ENCODE peak calls at places on chromosomes 12 and 14, in ten cellular contexts. L is suprapubic skin, M is thoracic aorta, U is GM23338, I is sigmoid colon, D is Panc1, C is brain microvascular endothelial cell, H is thyroid gland, Z is Karpas-422, Q is body of pancreas. W is an unnamed sample.

GRCh38 chr14:93269341-93270068 is 62.4 kb downstream of the UBR7 start:
- DNase-seq in Q (no peak), C (peak; percentile 81), U (peak; percentile 3), L (no peak), M (no peak), D (peak; percentile 45), Z (no peak), H (no peak), I (no peak), W (no peak)

GRCh38 chr14:36941783-36942521 is 230.5 kb downstream of the SLC25A21 start:
- DNase-seq in I (peak; percentile 71), H (peak; percentile 75), Q (peak; percentile 79), D (peak; percentile 64), C (peak; percentile 74), L (peak; percentile 78), M (no peak), Z (peak; percentile 96), U (peak; percentile 71), W (no peak)

GRCh38 chr12:40499856-40500255 is 192.4 kb upstream of the CNTN1 start:
- DNase-seq in H (no peak), U (no peak), I (no peak), M (no peak), Q (no peak), D (no peak), L (no peak), C (no peak), Z (no peak), W (no peak)

GRCh38 chr12:89731064-89731463 is 22.4 kb upstream of the ATP2B1 start:
- DNase-seq in C (peak; percentile 30), M (no peak), I (no peak), L (no peak), Q (no peak), Z (no peak), H (no peak), D (no peak), U (no peak), W (no peak)

GRCh38 chr14:49549881-49550280 is 36.3 kb downstream of the RPS29 start:
- DNase-seq in H (no peak), I (no peak), D (no peak), U (peak; percentile 85), Z (no peak), M (no peak), C (peak; percentile 26), Q (no peak), L (no peak), W (no peak)

GRCh38 chr14:69842671-69843407 is 36.4 kb upstream of the SMOC1 start:
- DNase-seq in U (no peak), D (no peak), M (no peak), Z (no peak), Q (no peak), H (no peak), I (no peak), L (no peak), C (no peak), W (no peak)

GRCh38 chr12:123808167-123808566 is 46.1 kb downstream of the DNAH10 start:
- DNase-seq in Q (no peak), H (no peak), U (peak; percentile 51), C (peak; percentile 25), D (no peak), I (no peak), L (no peak), M (no peak), Z (peak; percentile 43), W (no peak)

GRCh38 chr14:91344107-91344506 is 73.5 kb downstream of the CCDC88C start:
- DNase-seq in Z (peak; percentile 54), L (no peak), C (no peak), H (no peak), I (no peak), Q (no peak), M (no peak), D (no peak), U (no peak), W (no peak)

GRCh38 chr12:56084958-56085543 is 5.1 kb downstream of the ERBB3 start:
- DNase-seq in M (no peak), D (no peak), U (peak; percentile 81), Q (peak; percentile 48), C (no peak), H (no peak), L (no peak), Z (peak; percentile 65), I (no peak), W (no peak)

GRCh38 chr14:104897286-104898194 is 27.1 kb upstream of the PLD4 start:
- DNase-seq in C (no peak), I (peak; percentile 62), Z (no peak), Q (peak; percentile 18), M (no peak), H (no peak), U (no peak), L (peak; percentile 72), D (no peak), W (no peak)

GRCh38 chr14:99259327-99259726 is 12.7 kb downstream of the BCL11B start:
- DNase-seq in H (no peak), I (no peak), Q (no peak), C (no peak), D (no peak), U (no peak), Z (no peak), L (no peak), M (no peak), W (no peak)

GRCh38 chr12:31117203-31118011 is 43.7 kb downstream of the DDX11 start:
- DNase-seq in H (peak; percentile 43), Q (peak; percentile 65), L (no peak), Z (peak; percentile 65), M (no peak), I (no peak), C (no peak), D (peak; percentile 20), U (peak; percentile 69), W (no peak)

GRCh38 chr12:57456145-57456700 is 1.1 kb downstream of the INHBE start:
- DNase-seq in Q (no peak), H (no peak), U (peak; percentile 93), C (no peak), M (no peak), D (no peak), Z (peak; percentile 92), L (no peak), I (no peak), W (no peak)

GRCh38 chr14:89746654-89747053 is 207.9 kb downstream of the EFCAB11 start:
- DNase-seq in D (no peak), Z (no peak), I (no peak), H (no peak), M (no peak), L (no peak), U (peak; percentile 49), Q (no peak), C (no peak), W (no peak)

GRCh38 chr14:69289811-69290520 is 30.0 kb downstream of the GALNT16 start:
- DNase-seq in I (no peak), D (no peak), Z (no peak), L (peak; percentile 80), U (no peak), C (no peak), H (no peak), Q (no peak), M (no peak), W (no peak)

GRCh38 chr12:14384783-14385638 is 19.5 kb downstream of the ATF7IP start:
- DNase-seq in Z (peak; percentile 96), H (peak; percentile 53), L (no peak), I (peak; percentile 61), Q (peak; percentile 72), D (peak; percentile 84), C (peak; percentile 93), M (no peak), U (peak; percentile 82), W (no peak)

GRCh38 chr12:122421263-122421814 is 1.1 kb downstream of the CLIP1 start:
- DNase-seq in I (peak; percentile 85), Q (peak; percentile 58), H (peak; percentile 78), U (no peak), M (no peak), Z (peak; percentile 64), L (no peak), C (peak; percentile 26), D (no peak), W (no peak)

GRCh38 chr12:94039914-94040313 is 108.5 kb upstream of the PLXNC1 start:
- DNase-seq in U (no peak), H (no peak), C (no peak), Q (no peak), D (no peak), L (no peak), I (no peak), M (no peak), Z (no peak), W (no peak)

GRCh38 chr12:116194935-116195431 is 82.5 kb downstream of the MED13L start:
- DNase-seq in D (no peak), H (no peak), U (no peak), Q (no peak), C (no peak), Z (no peak), M (no peak), L (no peak), I (no peak), W (no peak)

GRCh38 chr14:102370305-102370809 is 7.6 kb downstream of the TECPR2 start:
- DNase-seq in U (no peak), L (no peak), M (no peak), Q (no peak), Z (peak; percentile 52), C (no peak), H (no peak), D (no peak), I (no peak), W (no peak)
- H3K27ac ChIP-seq in U (peak overlapping the region; percentile 26), L (no peak overlapping the region), M (no peak overlapping the region), Q (no peak overlapping the region), Z (no peak overlapping the region), C (no peak overlapping the region), H (no peak overlapping the region), D (no peak overlapping the region), I (no peak overlapping the region), W (no peak overlapping the region)

GRCh38 chr14:21102472-21103164 is 1.8 kb downstream of the TMEM253 start:
- DNase-seq in L (peak; percentile 66), M (no peak), U (peak; percentile 43), C (no peak), Z (no peak), Q (no peak), I (no peak), H (peak; percentile 14), D (no peak), W (no peak)
- H3K4me3 ChIP-seq in L (peak overlapping the region; percentile 66), M (peak overlapping the region; percentile 84), U (peak overlapping the region; percentile 90), C (peak overlapping the region; percentile 73), Z (peak overlapping the region; percentile 96), Q (no peak overlapping the region), I (no peak overlapping the region), H (no peak overlapping the region), D (peak overlapping the region; percentile 65), W (peak overlapping the region; percentile 88)

GRCh38 chr14:75274045-75274898 is 4.4 kb upstream of the FOS start:
- DNase-seq in I (no peak), Q (no peak), C (no peak), Z (no peak), D (no peak), M (no peak), U (no peak), H (no peak), L (no peak), W (no peak)
- H3K27ac ChIP-seq in I (peak overlapping the region; percentile 50), Q (no peak overlapping the region), C (no peak overlapping the region), Z (no peak overlapping the region), D (no peak overlapping the region), M (peak overlapping the region; percentile 0), U (no peak overlapping the region), H (no peak overlapping the region), L (peak overlapping the region; percentile 97), W (peak overlapping the region; percentile 100)

DNA sequence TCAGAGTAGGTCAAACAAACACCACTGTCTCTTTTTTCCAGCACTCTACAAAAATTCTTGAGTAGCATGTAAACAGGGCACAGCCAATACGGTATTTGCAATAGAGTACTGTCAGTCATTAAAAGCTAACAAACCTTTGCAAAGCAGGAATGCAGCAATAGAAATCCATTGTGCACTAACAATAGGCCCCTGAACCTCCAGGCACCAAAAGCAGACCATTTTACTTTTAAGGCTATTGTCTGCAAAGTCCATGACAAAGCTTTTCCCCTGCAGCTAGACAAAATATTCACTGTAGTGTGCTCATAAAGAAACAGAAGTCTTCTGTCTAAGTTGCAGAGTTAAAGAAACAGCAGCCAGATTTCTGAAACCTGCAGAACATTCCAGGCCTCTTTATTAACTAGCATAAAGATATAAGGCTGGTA is 191.9 kb downstream of the SOX5 start:
- DNase-seq in H (no peak), Q (no peak), M (no peak), Z (no peak), D (no peak), L (no peak), C (no peak), U (peak; percentile 80), I (no peak), W (no peak)
- H3K4me3 ChIP-seq in H (no peak overlapping the region), Q (no peak overlapping the region), M (no peak overlapping the region), Z (no peak overlapping the region), D (no peak overlapping the region), L (no peak overlapping the region), C (no peak overlapping the region), U (no peak overlapping the region), I (no peak overlapping the region), W (no peak overlapping the region)